ENCODE peak calls at places on chromosomes 3 and 15, in five cellular contexts. A is epithelial cell of esophagus, K is B cell, T is GM23248, E is NCI-H774. C is an unnamed sample.

GRCh38 chr15:91980502-91981267 is 127.2 kb downstream of the SLCO3A1 start:
- DNase-seq in E (no peak), T (no peak), A (no peak), K (no peak), C (no peak)

GRCh38 chr3:567488-568173 is 371.1 kb downstream of the CHL1 start:
- DNase-seq in T (no peak), A (no peak), E (no peak), K (no peak), C (no peak)

GRCh38 chr15:58427987-58428386 is 3.8 kb upstream of the LIPC start:
- DNase-seq in A (no peak), K (no peak), E (no peak), T (no peak), C (no peak)

GRCh38 chr15:55937040-55937439 is 56.4 kb downstream of the NEDD4 start:
- DNase-seq in A (no peak), T (no peak), K (no peak), E (no peak), C (no peak)

GRCh38 chr15:28936081-28936480 is 50.3 kb downstream of the APBA2 start:
- DNase-seq in K (no peak), T (no peak), E (no peak), A (no peak), C (no peak)

GRCh38 chr3:168628549-168628948 is 532.8 kb upstream of the GOLIM4 start:
- DNase-seq in A (no peak), T (no peak), K (no peak), E (no peak), C (no peak)

GRCh38 chr3:167467848-167468611 is 5.8 kb downstream of the SERPINI2 start:
- DNase-seq in T (no peak), K (no peak), E (no peak), A (no peak), C (no peak)

GRCh38 chr3:127634653-127635052 is 5.7 kb downstream of the PODXL2 start:
- DNase-seq in E (no peak), T (no peak), K (no peak), A (no peak), C (no peak)

GRCh38 chr3:20648294-20648693 is 462.3 kb upstream of the SGO1 start:
- DNase-seq in E (no peak), A (peak), K (no peak), T (peak), C (peak)

GRCh38 chr3:129892486-129892856 is 1.0 kb downstream of the TMCC1 start:
- DNase-seq in T (no peak), E (no peak), A (peak), K (no peak), C (no peak)

GRCh38 chr3:124800511-124801374 is 70.5 kb downstream of the UMPS start:
- DNase-seq in E (no peak), K (no peak), T (no peak), A (no peak), C (no peak)

GRCh38 chr15:100948430-100948762 is 29.2 kb downstream of the LRRK1 start:
- DNase-seq in A (no peak), T (no peak), K (no peak), E (no peak), C (no peak)

GRCh38 chr15:68608206-68608843 is 29.5 kb downstream of the CORO2B start:
- DNase-seq in T (no peak), E (no peak), K (no peak), A (no peak), C (no peak)

GRCh38 chr3:50457988-50458387 is 45.4 kb downstream of the CACNA2D2 start:
- DNase-seq in A (no peak), T (no peak), E (no peak), K (no peak), C (no peak)

GRCh38 chr3:189276481-189277190 is 104.9 kb downstream of the TPRG1 start:
- DNase-seq in K (peak), T (peak), E (no peak), A (peak), C (peak)

C was measured in PC-3.